ENCODE peak calls at places on chromosomes 12 and 14, in four cellular contexts. F is colonic mucosa, A is Peyer's patch, J is OCI-LY7. E is an unnamed sample.

GRCh38 chr14:80213602-80214001 is 2.3 kb upstream of the DIO2 start:
- DNase-seq in J (peak; percentile 49), F (peak; percentile 43), A (peak; percentile 47), E (peak; percentile 24)

GRCh38 chr12:52201520-52201839 is 9.7 kb upstream of the KRT80 start:
- DNase-seq in A (no peak), J (no peak), F (no peak), E (no peak)

GRCh38 chr12:59646636-59647035 is 50.8 kb downstream of the SLC16A7 start:
- DNase-seq in A (no peak), F (no peak), J (no peak), E (no peak)

GRCh38 chr12:124569375-124570148 is 2.1 kb upstream of the NCOR2 start:
- DNase-seq in J (no peak), A (no peak), F (no peak), E (no peak)

GRCh38 chr12:91818236-91819131 is 327.2 kb downstream of the BTG1 start:
- DNase-seq in A (no peak), F (no peak), J (no peak), E (no peak)

GRCh38 chr14:92513204-92513965 is at the start of gene RIN3:
- DNase-seq in F (peak; percentile 52), J (no peak), A (peak; percentile 72), E (peak; percentile 84)

GRCh38 chr14:93930296-93930988 is 3.3 kb downstream of the FAM181A start:
- DNase-seq in J (no peak), A (no peak), F (no peak), E (no peak)

GRCh38 chr12:40158592-40159111 is 52.8 kb upstream of the SLC2A13 start:
- DNase-seq in A (no peak), J (no peak), F (no peak), E (no peak)

GRCh38 chr14:25197885-25198284 is 147.9 kb upstream of the STXBP6 start:
- DNase-seq in A (no peak), F (no peak), J (no peak), E (no peak)

GRCh38 chr12:121263206-121263605 is 33.3 kb downstream of the CAMKK2 start:
- DNase-seq in F (no peak), J (no peak), A (no peak), E (no peak)

GRCh38 chr14:60002819-60003492 is 83.0 kb downstream of the LRRC9 start:
- DNase-seq in F (no peak), A (no peak), J (no peak), E (no peak)

GRCh38 chr12:106145539-106146447 is 7.0 kb upstream of the NUAK1 start:
- DNase-seq in F (peak; percentile 84), A (peak; percentile 64), J (no peak), E (no peak)

GRCh38 chr12:53211476-53212381 is 4.7 kb upstream of the ITGB7 start:
- DNase-seq in J (peak; percentile 65), A (no peak), F (no peak), E (no peak)
- TF ChIP-seq CTCF in J (peak; percentile 86), A (peak; percentile 37), F (no peak), E (peak; percentile 64)

GRCh38 chr14:106665814-106666213 is 1139.4 kb downstream of the TMEM121 start:
- DNase-seq in F (no peak), J (no peak), A (no peak), E (no peak)

GRCh38 chr14:106666341-106666740 is 1140.0 kb downstream of the TMEM121 start:
- DNase-seq in F (no peak), J (no peak), A (no peak), E (no peak)

DNA sequence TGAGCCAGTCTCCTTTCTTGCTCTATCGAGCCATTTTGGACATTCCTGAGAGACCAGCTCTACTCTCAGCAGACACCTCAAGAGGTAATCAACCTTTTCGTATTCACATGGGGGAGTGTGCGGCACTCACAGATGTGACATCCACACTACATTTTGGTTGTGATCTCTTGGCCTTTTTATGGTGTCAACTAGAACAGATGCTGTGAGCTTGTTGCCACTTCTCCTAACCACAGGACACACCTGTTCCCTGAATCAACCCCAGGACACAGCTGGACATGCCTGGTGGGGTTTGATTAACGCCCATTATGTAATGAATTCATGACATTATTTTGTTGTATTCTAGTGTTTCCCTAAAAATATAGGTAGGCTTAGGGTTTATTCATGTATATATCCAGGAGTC is 1143.6 kb downstream of the TMEM121 start:
- DNase-seq in J (no peak), A (no peak), F (no peak), E (no peak)
- TF ChIP-seq CTCF in J (no peak), A (no peak), F (no peak), E (no peak)

DNA sequence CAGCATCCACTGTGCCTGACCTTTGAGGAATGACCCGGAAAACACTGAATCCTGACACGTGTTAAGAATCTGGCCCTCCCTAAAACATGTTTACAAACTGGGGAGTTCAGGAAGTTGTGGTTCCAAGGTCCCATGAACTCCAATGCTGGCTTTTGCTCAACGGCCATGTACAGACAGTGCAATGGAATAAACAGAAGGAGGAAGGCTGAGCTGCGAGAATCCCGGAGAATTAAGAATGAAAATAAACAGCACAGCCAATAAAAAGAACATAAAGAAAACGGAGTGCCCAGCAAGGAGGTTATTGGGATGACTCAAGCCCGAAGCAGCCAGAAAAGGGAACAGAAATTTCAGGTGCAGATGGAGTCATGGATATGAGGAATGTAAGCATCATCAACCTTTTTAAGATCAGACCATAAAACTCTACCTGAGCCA is 32.3 kb downstream of the BCL11B start:
- DNase-seq in A (no peak), F (no peak), J (no peak), E (no peak)
- TF ChIP-seq CTCF in A (no peak), F (no peak), J (no peak), E (no peak)

GRCh38 chr12:11209098-11209497 is 22.4 kb upstream of the TAS2R42 start:
- DNase-seq in J (no peak), A (no peak), F (no peak), E (no peak)
- TF ChIP-seq CTCF in J (peak; percentile 31), A (no peak), F (no peak), E (no peak)

DNA sequence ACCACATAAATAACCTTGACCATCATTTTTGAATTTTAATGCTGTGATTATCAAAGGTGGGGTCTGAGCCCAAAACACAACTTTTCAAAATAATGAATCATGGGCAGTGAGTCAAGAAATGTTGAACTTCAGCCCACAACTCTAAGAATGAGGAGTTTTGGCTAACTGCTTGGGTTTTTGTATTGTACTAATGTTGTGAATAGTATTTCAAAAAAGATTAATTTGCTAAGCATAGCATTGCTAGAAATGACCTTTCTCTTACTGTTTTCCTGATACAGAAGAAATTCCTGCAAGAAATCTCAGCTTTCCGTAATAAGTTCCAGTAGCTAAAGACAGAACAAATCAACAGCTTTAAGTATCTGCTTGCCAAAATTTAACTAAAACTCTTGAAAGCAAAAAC is 24.4 kb upstream of the YARS2 start:
- DNase-seq in F (no peak), J (no peak), A (no peak), E (no peak)
- TF ChIP-seq CTCF in F (no peak), J (no peak), A (no peak), E (no peak)

GRCh38 chr12:1533205-1533601 is 61.2 kb downstream of the FBXL14 start:
- DNase-seq in J (peak; percentile 78), A (no peak), F (no peak), E (peak; percentile 64)
- TF ChIP-seq CTCF in J (peak; percentile 49), A (no peak), F (no peak), E (no peak)

GRCh38 chr12:66548338-66549049 is 130.4 kb downstream of the GRIP1 start:
- DNase-seq in J (peak; percentile 59), A (no peak), F (no peak), E (peak; percentile 13)
- TF ChIP-seq CTCF in J (peak; percentile 86), A (no peak), F (no peak), E (peak; percentile 21)